ENCODE peak calls at places on chromosomes 6 and 20, in nine cellular contexts. W is AG04450, V is brain microvascular endothelial cell, N is A549, Y is AG09309, P is PC-3, E is dorsolateral prefrontal cortex, S is esophagus squamous epithelium, R is MCF 10A. K is an unnamed sample.
A peak's percentile ranks its signal among the peaks of the same experiment; 100 is the strongest.

GRCh38 chr6:87534377-87535047 is 55.3 kb downstream of the RARS2 start:
- DNase-seq in W (no peak), V (no peak), N (no peak), Y (no peak), P (no peak), E (no peak), S (no peak), R (no peak), K (no peak)

GRCh38 chr6:136614350-136614749 is 64.1 kb upstream of the MAP7 start:
- DNase-seq in W (no peak), V (no peak), N (no peak), Y (no peak), P (no peak), E (no peak), S (no peak), R (no peak), K (no peak)

GRCh38 chr20:53100476-53100911 is 128.3 kb downstream of the TSHZ2 start:
- DNase-seq in W (no peak), V (no peak), N (no peak), Y (no peak), P (no peak), E (no peak), S (no peak), R (peak; percentile 19), K (peak; percentile 18)

GRCh38 chr6:28525496-28526039 is at the start of gene GPX5:
- DNase-seq in W (no peak), V (no peak), N (no peak), Y (no peak), P (no peak), E (no peak), S (no peak), R (no peak), K (no peak)

GRCh38 chr6:45187841-45188240 is 140.3 kb upstream of the RUNX2 start:
- DNase-seq in W (peak; percentile 2), V (peak; percentile 55), N (no peak), Y (peak; percentile 4), P (peak; percentile 84), E (no peak), S (no peak), R (peak; percentile 71), K (peak; percentile 60)

GRCh38 chr20:45958593-45958992 is 13.4 kb downstream of the ZNF335 start:
- DNase-seq in W (no peak), V (no peak), N (no peak), Y (no peak), P (no peak), E (no peak), S (no peak), R (no peak), K (no peak)

GRCh38 chr6:72042088-72042487 is 155.7 kb downstream of the RIMS1 start:
- DNase-seq in W (no peak), V (no peak), N (no peak), Y (no peak), P (peak; percentile 2), E (no peak), S (no peak), R (no peak), K (no peak)

GRCh38 chr20:327041-327945 is 1.9 kb downstream of the SOX12 start:
- DNase-seq in W (peak; percentile 90), V (peak; percentile 74), N (peak; percentile 89), Y (no peak), P (peak; percentile 94), E (peak; percentile 76), S (peak; percentile 54), R (peak; percentile 92), K (peak; percentile 97)

GRCh38 chr6:158441639-158442308 is 118.1 kb upstream of the TMEM181 start:
- DNase-seq in W (no peak), V (no peak), N (no peak), Y (no peak), P (no peak), E (no peak), S (no peak), R (no peak), K (no peak)

DNA sequence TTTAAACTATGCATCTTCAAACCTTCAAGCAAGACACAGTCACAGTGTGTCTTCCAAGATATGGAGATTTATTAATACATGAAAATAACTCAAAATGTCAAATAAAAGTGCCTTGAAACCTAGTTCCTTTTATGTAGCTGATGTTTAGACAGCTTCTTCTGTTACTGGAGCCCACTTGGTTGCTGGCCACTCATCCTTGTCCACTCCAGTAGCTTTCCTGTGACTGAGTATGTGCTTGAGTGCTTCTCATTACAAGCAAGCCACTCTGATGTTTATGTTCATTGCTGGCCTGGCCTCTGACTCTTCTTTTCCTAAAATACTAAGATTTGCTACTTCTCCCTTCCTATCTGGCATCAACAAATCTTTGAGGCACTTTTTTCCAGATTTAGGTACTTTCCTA is 545.2 kb upstream of the MAN1A1 start:
- DNase-seq in W (no peak), V (no peak), N (no peak), Y (no peak), P (no peak), E (no peak), S (no peak), R (no peak), K (no peak)
- TF ChIP-seq CTCF in W (no peak), V (no peak), N (no peak), Y (no peak), P (no peak), E (no peak), S (no peak), R (no peak), K (no peak)

DNA sequence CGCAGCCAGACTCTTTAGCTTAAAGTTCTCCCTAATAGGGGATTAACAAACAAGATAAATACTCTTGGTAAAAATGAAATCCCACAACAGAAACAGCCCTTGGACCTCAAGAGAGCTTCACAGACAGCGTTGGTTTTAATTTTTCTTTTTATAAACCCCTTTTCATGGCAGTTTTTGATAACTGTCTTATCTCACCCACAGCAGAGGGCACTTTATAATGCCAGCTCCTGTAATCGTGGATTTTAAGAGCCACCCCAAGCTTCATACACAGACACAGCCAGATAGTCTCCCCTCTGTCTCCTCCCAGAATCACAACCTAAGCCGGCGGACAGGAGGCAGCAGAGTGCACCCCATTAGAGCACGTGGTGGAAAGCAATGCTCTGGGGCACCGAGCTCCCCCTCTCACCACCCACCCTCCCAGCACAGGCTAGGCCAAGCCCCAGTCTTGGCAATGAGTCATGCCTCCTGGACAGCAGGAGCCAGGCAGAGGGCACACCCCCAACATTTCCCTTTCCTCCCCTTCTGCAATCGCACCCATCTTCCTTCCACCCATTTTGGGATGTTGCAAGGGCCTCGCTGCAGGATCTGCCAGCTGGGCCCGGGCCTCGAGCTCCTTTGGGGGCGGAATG is 2.5 kb downstream of the JAG1 start:
- DNase-seq in W (peak; percentile 90), V (peak; percentile 91), N (peak; percentile 98), Y (peak; percentile 90), P (peak; percentile 95), E (peak; percentile 67), S (peak; percentile 69), R (peak; percentile 98), K (peak; percentile 96)
- TF ChIP-seq CTCF in W (peak; percentile 83), V (peak; percentile 82), N (peak; percentile 49), Y (peak; percentile 85), P (peak; percentile 51), E (peak; percentile 51), S (peak; percentile 72), R (peak; percentile 45), K (peak; percentile 85)

GRCh38 chr6:56955171-56956155 is 556 bp downstream of the BEND6 start:
- DNase-seq in W (peak; percentile 79), V (peak; percentile 83), N (peak; percentile 67), Y (peak; percentile 63), P (peak; percentile 96), E (peak; percentile 70), S (no peak), R (peak; percentile 92), K (peak; percentile 73)
- TF ChIP-seq CTCF in W (peak; percentile 87), V (peak; percentile 90), N (peak; percentile 81), Y (peak; percentile 92), P (peak; percentile 83), E (peak; percentile 70), S (peak; percentile 51), R (peak; percentile 77), K (peak; percentile 82)

GRCh38 chr6:129210684-129211083 is 327.7 kb downstream of the LAMA2 start:
- DNase-seq in W (no peak), V (no peak), N (no peak), Y (no peak), P (no peak), E (no peak), S (no peak), R (no peak), K (no peak)
- TF ChIP-seq CTCF in W (no peak), V (no peak), N (no peak), Y (no peak), P (no peak), E (no peak), S (no peak), R (no peak), K (no peak)

GRCh38 chr6:37538107-37538506 is 38.4 kb upstream of the CCDC167 start:
- DNase-seq in W (no peak), V (no peak), N (peak; percentile 60), Y (no peak), P (peak; percentile 70), E (no peak), S (no peak), R (peak; percentile 63), K (peak; percentile 54)
- TF ChIP-seq CTCF in W (peak; percentile 37), V (peak; percentile 64), N (peak; percentile 45), Y (peak; percentile 51), P (peak; percentile 80), E (no peak), S (peak; percentile 15), R (peak; percentile 54), K (no peak)

K was measured in RWPE1.